ENCODE peak calls at places on chromosome 19, in six cellular contexts. J is HFF-Myc, O is ovary, Z is fibroblast of lung, S is AG04449, E is heart left ventricle. M is an unnamed sample.

GRCh38 chr19:31266731-31267130 is 82.5 kb downstream of the TSHZ3 start:
- DNase-seq in J (no peak), O (peak; percentile 12), Z (no peak), S (no peak), E (no peak), M (no peak)

GRCh38 chr19:9362905-9363304 is at the start of gene ZNF177:
- DNase-seq in J (no peak), O (no peak), Z (peak; percentile 39), S (no peak), E (no peak), M (no peak)

GRCh38 chr19:16088351-16088984 is 12.2 kb downstream of the TPM4 start:
- DNase-seq in J (no peak), O (no peak), Z (peak; percentile 69), S (no peak), E (no peak), M (no peak)

GRCh38 chr19:33953023-33953422 is 156.4 kb downstream of the KCTD15 start:
- DNase-seq in J (no peak), O (no peak), Z (no peak), S (no peak), E (no peak), M (no peak)

GRCh38 chr19:34269968-34270621 is 15.7 kb downstream of the GARRE1 start:
- DNase-seq in J (peak; percentile 58), O (no peak), Z (peak; percentile 83), S (no peak), E (peak; percentile 64), M (no peak)

GRCh38 chr19:3233831-3234230 is 9.4 kb downstream of the CELF5 start:
- DNase-seq in J (no peak), O (no peak), Z (no peak), S (no peak), E (no peak), M (no peak)

GRCh38 chr19:51097166-51097736 is 11.0 kb downstream of the CTU1 start:
- DNase-seq in J (peak; percentile 22), O (peak; percentile 67), Z (peak; percentile 38), S (no peak), E (peak; percentile 69), M (no peak)

GRCh38 chr19:49126575-49126974 is 7.2 kb downstream of the PPFIA3 start:
- DNase-seq in J (no peak), O (no peak), Z (no peak), S (no peak), E (no peak), M (no peak)

GRCh38 chr19:39428309-39429112 is 7.2 kb downstream of the RPS16 start:
- DNase-seq in J (no peak), O (peak; percentile 82), Z (peak; percentile 95), S (no peak), E (peak; percentile 86), M (peak; percentile 62)

GRCh38 chr19:53989600-53990533 is 1.6 kb upstream of the CACNG6 start:
- DNase-seq in J (no peak), O (no peak), Z (peak; percentile 64), S (no peak), E (no peak), M (no peak)

GRCh38 chr19:40718774-40719391 is 2.0 kb downstream of the ITPKC start:
- DNase-seq in J (no peak), O (peak; percentile 63), Z (peak; percentile 54), S (no peak), E (peak; percentile 64), M (no peak)
- TF ChIP-seq CTCF in J (no peak), O (no peak), Z (no peak), S (no peak), E (no peak), M (no peak)

DNA sequence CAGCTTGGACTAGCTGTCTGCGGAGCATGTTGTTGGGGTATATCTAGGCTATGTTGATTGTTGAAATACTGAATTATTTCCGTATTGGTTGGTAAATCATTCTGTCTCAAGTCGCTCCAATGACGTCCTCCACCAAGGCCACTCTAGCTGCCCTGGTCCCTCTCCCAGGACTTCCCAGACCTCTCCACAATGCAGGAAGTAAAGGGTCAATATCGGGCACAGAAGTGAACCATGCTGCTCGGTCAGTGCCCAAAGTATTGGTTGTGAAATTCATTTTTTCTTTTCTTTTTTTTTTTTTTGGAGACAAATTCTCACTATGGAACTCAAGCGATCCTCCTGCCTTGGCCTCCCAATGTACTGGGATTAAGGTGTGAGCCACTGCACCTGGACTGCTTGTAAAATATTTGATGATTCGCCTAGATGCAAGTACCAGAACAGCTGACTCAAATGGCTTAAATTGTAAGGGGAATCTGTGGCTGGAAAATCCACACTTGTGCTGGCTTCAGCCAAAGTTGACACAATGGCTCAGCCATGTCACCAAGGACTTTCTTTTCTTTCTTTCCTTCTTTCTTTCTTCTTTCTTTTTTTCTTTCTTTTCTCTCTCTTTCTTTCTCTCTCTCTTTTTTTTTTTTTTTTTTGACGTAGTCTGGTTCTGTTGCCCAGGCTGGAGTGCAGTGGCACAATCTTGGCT is 43.7 kb downstream of the NUMBL start:
- DNase-seq in J (no peak), O (no peak), Z (peak; percentile 36), S (no peak), E (no peak), M (no peak)
- H3K4me3 ChIP-seq in J (peak overlapping the region; percentile 8), O (peak overlapping the region; percentile 14), Z (peak overlapping the region; percentile 37), S (no peak overlapping the region), E (peak overlapping the region; percentile 27), M (no peak overlapping the region)

DNA sequence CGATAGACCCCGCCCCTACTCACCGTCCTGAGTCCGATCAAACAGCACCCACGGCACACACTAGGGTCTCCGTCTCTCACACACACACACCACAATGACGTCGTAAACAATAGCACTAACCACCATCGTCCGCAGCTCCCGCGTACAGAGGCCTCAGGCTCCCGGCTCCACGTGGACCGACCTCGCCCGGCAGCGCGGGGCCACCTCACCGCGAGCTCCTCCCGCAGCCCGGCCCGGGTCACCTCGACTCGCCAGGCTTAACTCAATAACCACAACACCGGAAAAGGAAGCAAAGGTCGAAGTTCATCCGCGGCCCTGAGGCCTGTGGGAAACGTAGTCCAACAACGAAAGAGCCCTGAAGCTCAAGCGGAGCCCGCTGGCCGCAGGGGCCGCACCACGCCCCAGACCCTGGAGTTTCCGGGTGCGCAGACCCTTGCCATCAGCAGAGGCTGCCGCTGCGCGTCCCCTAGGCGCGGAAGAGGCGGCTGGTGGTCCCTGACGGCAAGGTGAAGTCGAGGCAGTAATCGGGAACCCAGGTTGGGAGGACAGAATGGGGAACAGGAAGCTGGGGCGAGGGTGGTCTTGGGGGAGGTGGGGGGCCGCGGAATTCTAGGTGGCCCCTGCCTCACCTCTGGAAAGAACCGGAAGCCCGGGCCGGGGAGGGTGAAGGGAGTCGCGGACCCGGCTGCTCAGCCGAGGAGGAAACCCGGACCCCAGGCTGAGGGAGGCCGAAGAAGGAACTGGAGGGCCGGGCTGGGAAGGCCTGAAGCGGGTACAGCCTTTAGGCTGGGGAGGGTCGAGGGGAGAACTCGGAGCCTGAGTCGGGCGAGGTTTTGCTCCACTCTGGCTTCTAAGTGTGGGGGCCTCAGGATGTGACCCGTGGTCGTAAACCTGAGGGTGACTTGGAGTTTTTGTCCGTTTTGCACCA is at the start of gene ZNF529:
- DNase-seq in J (peak; percentile 80), O (peak; percentile 88), Z (peak; percentile 90), S (peak; percentile 42), E (peak; percentile 92), M (peak; percentile 58)
- TF ChIP-seq CTCF in J (no peak), O (no peak), Z (no peak), S (no peak), E (no peak), M (no peak)

GRCh38 chr19:37719111-37719926 is at the start of gene ZNF607:
- DNase-seq in J (peak; percentile 67), O (peak; percentile 91), Z (peak; percentile 85), S (no peak), E (peak; percentile 94), M (peak; percentile 45)

GRCh38 chr19:37719927-37720265 is 335 bp upstream of the ZNF607 start:
- DNase-seq in J (no peak), O (no peak), Z (no peak), S (no peak), E (no peak), M (no peak)

GRCh38 chr19:37716140-37716539 is 3.4 kb downstream of the ZNF607 start:
- DNase-seq in J (no peak), O (no peak), Z (no peak), S (no peak), E (no peak), M (no peak)

DNA sequence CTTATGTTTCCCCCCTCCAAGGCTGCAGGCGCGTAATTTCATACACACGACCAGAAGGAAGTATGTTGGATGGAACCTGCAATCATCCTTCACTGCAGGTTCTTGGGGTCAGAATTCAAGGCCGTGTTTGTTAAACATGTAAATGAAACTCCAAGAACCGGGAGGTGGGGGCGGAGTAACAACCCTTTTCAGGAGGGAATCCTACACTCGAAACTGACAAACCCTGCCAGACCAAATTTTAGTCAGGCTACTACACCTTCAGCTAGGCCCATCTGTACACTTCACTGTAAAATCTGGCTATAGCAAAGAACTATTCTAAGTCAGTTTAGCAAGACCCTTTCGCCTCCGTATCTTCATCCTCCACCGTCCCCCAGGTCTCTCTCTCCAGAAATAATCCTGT is 1.2 kb downstream of the ZNF607 start:
- DNase-seq in J (no peak), O (no peak), Z (no peak), S (no peak), E (no peak), M (no peak)
- H3K4me3 ChIP-seq in J (peak overlapping the region; percentile 80), O (peak overlapping the region; percentile 73), Z (peak overlapping the region; percentile 94), S (peak overlapping the region; percentile 89), E (peak overlapping the region; percentile 80), M (peak overlapping the region; percentile 76)

DNA sequence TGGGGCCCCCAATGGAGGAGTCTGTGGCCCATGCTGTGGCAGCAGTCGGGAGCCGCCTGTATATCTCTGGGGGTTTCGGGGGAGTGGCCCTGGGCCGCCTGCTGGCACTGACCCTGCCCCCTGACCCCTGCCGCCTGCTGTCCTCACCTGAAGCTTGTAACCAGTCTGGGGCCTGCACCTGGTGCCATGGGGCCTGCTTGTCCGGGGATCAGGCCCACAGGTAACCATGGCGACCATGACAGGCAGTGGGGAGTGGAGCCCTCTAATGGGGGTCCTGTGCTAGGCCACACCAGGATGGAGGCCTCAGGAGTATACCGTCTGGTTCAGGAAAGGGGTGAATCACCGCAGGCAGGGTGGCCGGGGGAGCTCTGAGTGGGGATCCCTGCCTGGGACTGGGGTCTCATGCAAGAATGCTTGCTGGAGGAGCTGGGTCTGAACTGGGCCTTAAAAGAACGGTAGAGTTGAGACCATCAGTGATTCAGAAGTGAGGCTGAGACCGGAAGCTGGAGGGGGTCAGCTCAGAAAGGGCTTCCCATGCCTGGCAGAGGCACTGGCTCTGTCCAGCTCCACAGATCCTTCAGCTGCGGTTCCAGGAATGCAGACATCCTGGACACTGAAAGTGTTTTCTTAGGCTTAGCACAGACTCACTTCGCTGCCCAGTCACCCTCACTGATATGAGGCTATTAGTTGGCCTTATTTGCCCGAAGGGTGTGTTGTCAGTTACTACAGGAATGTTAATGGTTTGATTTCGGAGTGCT is 29.1 kb downstream of the CNFN start:
- DNase-seq in J (no peak), O (no peak), Z (peak; percentile 33), S (no peak), E (no peak), M (no peak)
- TF ChIP-seq CTCF in J (no peak), O (no peak), Z (no peak), S (no peak), E (no peak), M (no peak)

GRCh38 chr19:19514215-19514633 is 1.1 kb downstream of the TSSK6 start:
- DNase-seq in J (no peak), O (peak; percentile 83), Z (peak; percentile 54), S (no peak), E (peak; percentile 90), M (no peak)
- H3K4me3 ChIP-seq in J (no peak overlapping the region), O (peak overlapping the region; percentile 9), Z (peak overlapping the region; percentile 30), S (peak overlapping the region; percentile 27), E (peak overlapping the region; percentile 39), M (no peak overlapping the region)

GRCh38 chr19:45130888-45131615 is 29.7 kb downstream of the NKPD1 start:
- DNase-seq in J (no peak), O (no peak), Z (peak; percentile 24), S (no peak), E (no peak), M (no peak)
- TF ChIP-seq CTCF in J (peak; percentile 31), O (no peak), Z (no peak), S (peak; percentile 40), E (no peak), M (no peak)

M was measured in AG09309.